ENCODE peak calls at places on chromosomes 7 and 10, in nine cellular contexts. One of them, this sample, is unnamed.
A peak's percentile ranks its signal among the peaks of the same experiment; 100 is the strongest.

GRCh38 chr10:61832866-61833481 is 68.5 kb upstream of the ARID5B start:
- DNase-seq in T-helper 1 cell: no peak
- DNase-seq in glomerular endothelial cell: no peak
- DNase-seq in NCI-H82: no peak
- DNase-seq in glutamatergic neuron: no peak
- DNase-seq in AG08396: no peak
- DNase-seq in psoas muscle: no peak
- DNase-seq in AML-193: no peak
- DNase-seq in bronchial epithelial cell: no peak
- DNase-seq in this sample: no peak

GRCh38 chr10:88987243-88987726 is 3.3 kb upstream of the FAS start:
- DNase-seq in T-helper 1 cell: no peak
- DNase-seq in glomerular endothelial cell: no peak
- DNase-seq in NCI-H82: no peak
- DNase-seq in glutamatergic neuron: no peak
- DNase-seq in AG08396: no peak
- DNase-seq in psoas muscle: no peak
- DNase-seq in AML-193: no peak
- DNase-seq in bronchial epithelial cell: no peak
- DNase-seq in this sample: no peak

GRCh38 chr7:33754933-33755928 is 150.1 kb upstream of the BMPER start:
- DNase-seq in T-helper 1 cell: no peak
- DNase-seq in glomerular endothelial cell: no peak
- DNase-seq in NCI-H82: peak; percentile 2
- DNase-seq in glutamatergic neuron: no peak
- DNase-seq in AG08396: no peak
- DNase-seq in psoas muscle: no peak
- DNase-seq in AML-193: no peak
- DNase-seq in bronchial epithelial cell: no peak
- DNase-seq in this sample: no peak

GRCh38 chr7:90645784-90646183 is 49.7 kb downstream of the CDK14 start:
- DNase-seq in T-helper 1 cell: no peak
- DNase-seq in glomerular endothelial cell: no peak
- DNase-seq in NCI-H82: peak; percentile 80
- DNase-seq in glutamatergic neuron: no peak
- DNase-seq in AG08396: no peak
- DNase-seq in psoas muscle: no peak
- DNase-seq in AML-193: no peak
- DNase-seq in bronchial epithelial cell: no peak
- DNase-seq in this sample: peak; percentile 51

GRCh38 chr10:26437637-26438461 is at the start of gene APBB1IP:
- DNase-seq in T-helper 1 cell: peak; percentile 23
- DNase-seq in glomerular endothelial cell: no peak
- DNase-seq in NCI-H82: no peak
- DNase-seq in glutamatergic neuron: peak; percentile 24
- DNase-seq in AG08396: peak; percentile 42
- DNase-seq in psoas muscle: peak; percentile 86
- DNase-seq in AML-193: peak; percentile 97
- DNase-seq in bronchial epithelial cell: peak; percentile 1
- DNase-seq in this sample: peak; percentile 97

GRCh38 chr7:112540839-112541577 is 60.2 kb downstream of the LSMEM1 start:
- DNase-seq in T-helper 1 cell: no peak
- DNase-seq in glomerular endothelial cell: no peak
- DNase-seq in NCI-H82: no peak
- DNase-seq in glutamatergic neuron: no peak
- DNase-seq in AG08396: no peak
- DNase-seq in psoas muscle: no peak
- DNase-seq in AML-193: no peak
- DNase-seq in bronchial epithelial cell: no peak
- DNase-seq in this sample: no peak

GRCh38 chr7:36652431-36652830 is 71.9 kb downstream of the AOAH start:
- DNase-seq in T-helper 1 cell: no peak
- DNase-seq in glomerular endothelial cell: no peak
- DNase-seq in NCI-H82: no peak
- DNase-seq in glutamatergic neuron: no peak
- DNase-seq in AG08396: no peak
- DNase-seq in psoas muscle: no peak
- DNase-seq in AML-193: no peak
- DNase-seq in bronchial epithelial cell: no peak
- DNase-seq in this sample: no peak

GRCh38 chr10:116801658-116802057 is 47.6 kb upstream of the ENO4 start:
- DNase-seq in T-helper 1 cell: no peak
- DNase-seq in glomerular endothelial cell: no peak
- DNase-seq in NCI-H82: no peak
- DNase-seq in glutamatergic neuron: no peak
- DNase-seq in AG08396: no peak
- DNase-seq in psoas muscle: no peak
- DNase-seq in AML-193: no peak
- DNase-seq in bronchial epithelial cell: no peak
- DNase-seq in this sample: no peak

GRCh38 chr10:69413221-69413865 is 3.4 kb downstream of the TACR2 start:
- DNase-seq in T-helper 1 cell: no peak
- DNase-seq in glomerular endothelial cell: no peak
- DNase-seq in NCI-H82: peak; percentile 74
- DNase-seq in glutamatergic neuron: peak; percentile 71
- DNase-seq in AG08396: peak; percentile 82
- DNase-seq in psoas muscle: peak; percentile 53
- DNase-seq in AML-193: peak; percentile 16
- DNase-seq in bronchial epithelial cell: peak; percentile 43
- DNase-seq in this sample: peak; percentile 80

GRCh38 chr7:132393789-132394261 is 182.4 kb downstream of the PLXNA4 start:
- DNase-seq in T-helper 1 cell: no peak
- DNase-seq in glomerular endothelial cell: no peak
- DNase-seq in NCI-H82: peak; percentile 18
- DNase-seq in glutamatergic neuron: no peak
- DNase-seq in AG08396: no peak
- DNase-seq in psoas muscle: peak; percentile 58
- DNase-seq in AML-193: no peak
- DNase-seq in bronchial epithelial cell: no peak
- DNase-seq in this sample: no peak

GRCh38 chr10:26407406-26407969 is 30.7 kb upstream of the APBB1IP start:
- DNase-seq in T-helper 1 cell: no peak
- DNase-seq in glomerular endothelial cell: no peak
- DNase-seq in NCI-H82: no peak
- DNase-seq in glutamatergic neuron: no peak
- DNase-seq in AG08396: peak; percentile 30
- DNase-seq in psoas muscle: no peak
- DNase-seq in AML-193: no peak
- DNase-seq in bronchial epithelial cell: peak; percentile 37
- DNase-seq in this sample: no peak